ENCODE peak calls at places on chromosome 20, in seven cellular contexts. A, V, F, Y, D, R and U are unnamed samples.

GRCh38 chr20:44856847-44857448 is 28.6 kb upstream of the YWHAB start:
- DNase-seq in A (no peak), V (no peak), F (no peak), Y (peak; percentile 3), D (no peak), R (no peak), U (no peak)

GRCh38 chr20:61661025-61661424 is 404.7 kb downstream of the TAF4 start:
- DNase-seq in A (no peak), V (no peak), F (no peak), Y (no peak), D (no peak), R (no peak), U (no peak)

GRCh38 chr20:23624307-23624706 is 13.4 kb downstream of the CST3 start:
- DNase-seq in A (no peak), V (no peak), F (no peak), Y (peak; percentile 57), D (no peak), R (no peak), U (no peak)

GRCh38 chr20:8223096-8223870 is 91.2 kb downstream of the PLCB1 start:
- DNase-seq in A (no peak), V (no peak), F (no peak), Y (no peak), D (no peak), R (no peak), U (no peak)

GRCh38 chr20:15656124-15656523 is 917.1 kb downstream of the KIF16B start:
- DNase-seq in A (no peak), V (no peak), F (no peak), Y (no peak), D (no peak), R (no peak), U (no peak)

GRCh38 chr20:51767018-51767866 is 948 bp downstream of the ATP9A start:
- DNase-seq in A (peak; percentile 94), V (no peak), F (no peak), Y (no peak), D (peak; percentile 73), R (peak; percentile 64), U (peak; percentile 93)

GRCh38 chr20:3732327-3733118 is at the start of gene HSPA12B:
- DNase-seq in A (no peak), V (no peak), F (no peak), Y (no peak), D (no peak), R (no peak), U (no peak)

GRCh38 chr20:48658505-48658904 is 169.3 kb downstream of the PREX1 start:
- DNase-seq in A (no peak), V (no peak), F (no peak), Y (no peak), D (no peak), R (no peak), U (no peak)

GRCh38 chr20:58233881-58234528 is 5.6 kb upstream of the ANKRD60 start:
- DNase-seq in A (no peak), V (peak; percentile 44), F (no peak), Y (peak; percentile 52), D (no peak), R (no peak), U (peak; percentile 31)